ENCODE peak calls at places on chromosome 11, in eight cellular contexts. E is Kasumi-1, L is glutamatergic neuron, V is memory B cell, M is lung, K is NCI-H1105 treated with DMSO at 0.1 percent for 48 hours, Y is suprapubic skin, Z is EL. D is an unnamed sample.

GRCh38 chr11:119369035-119369925 is 12.2 kb downstream of the USP2 start:
- DNase-seq in E (no peak), L (no peak), V (no peak), M (no peak), K (peak; percentile 37), Y (no peak), Z (no peak), D (no peak)

GRCh38 chr11:59157433-59157832 is 14.5 kb upstream of the DTX4 start:
- DNase-seq in E (no peak), L (no peak), V (no peak), M (no peak), K (no peak), Y (no peak), Z (no peak), D (no peak)

GRCh38 chr11:133951484-133952198 is 5.1 kb downstream of the IGSF9B start:
- DNase-seq in E (no peak), L (peak; percentile 53), V (no peak), M (no peak), K (peak; percentile 12), Y (no peak), Z (peak; percentile 28), D (no peak)

GRCh38 chr11:29162490-29162889 is 854.3 kb downstream of the KCNA4 start:
- DNase-seq in E (no peak), L (no peak), V (no peak), M (no peak), K (no peak), Y (no peak), Z (no peak), D (no peak)

GRCh38 chr11:129458756-129459535 is 83.3 kb downstream of the BARX2 start:
- DNase-seq in E (no peak), L (no peak), V (no peak), M (no peak), K (peak; percentile 95), Y (no peak), Z (no peak), D (no peak)

GRCh38 chr11:11977206-11977938 is 31.1 kb downstream of the DKK3 start:
- DNase-seq in E (no peak), L (no peak), V (no peak), M (peak; percentile 56), K (no peak), Y (no peak), Z (peak; percentile 97), D (peak; percentile 11)

GRCh38 chr11:46520971-46521745 is 72.7 kb downstream of the AMBRA1 start:
- DNase-seq in E (no peak), L (no peak), V (no peak), M (no peak), K (peak; percentile 8), Y (no peak), Z (peak; percentile 79), D (no peak)

GRCh38 chr11:117720061-117720511 is 76.9 kb downstream of the DSCAML1 start:
- DNase-seq in E (no peak), L (no peak), V (no peak), M (no peak), K (peak; percentile 42), Y (no peak), Z (no peak), D (no peak)

GRCh38 chr11:76910620-76911414 is 50.1 kb downstream of the ACER3 start:
- DNase-seq in E (no peak), L (no peak), V (no peak), M (no peak), K (no peak), Y (peak; percentile 74), Z (no peak), D (no peak)

GRCh38 chr11:12164061-12165014 is 53.9 kb downstream of the MICAL2 start:
- DNase-seq in E (no peak), L (no peak), V (no peak), M (no peak), K (no peak), Y (no peak), Z (peak; percentile 88), D (no peak)

GRCh38 chr11:86888164-86888977 is 66.8 kb downstream of the FZD4 start:
- DNase-seq in E (no peak), L (peak; percentile 33), V (no peak), M (no peak), K (no peak), Y (no peak), Z (peak; percentile 65), D (no peak)